ENCODE peak calls at places on chromosomes 16 and 17, in six cellular contexts. One of them, this sample, is unnamed.

GRCh38 chr17:43018008-43018853 is 4.0 kb downstream of the VAT1 start:
- DNase-seq in uterus: no peak
- DNase-seq in H54: no peak
- DNase-seq in IMR-90: no peak
- DNase-seq in esophagus muscularis mucosa: no peak
- DNase-seq in thyroid gland: no peak
- DNase-seq in this sample: peak; percentile 48

GRCh38 chr16:83215417-83216001 is 588.7 kb downstream of the CDH13 start:
- DNase-seq in uterus: no peak
- DNase-seq in H54: peak; percentile 40
- DNase-seq in IMR-90: peak; percentile 44
- DNase-seq in esophagus muscularis mucosa: no peak
- DNase-seq in thyroid gland: no peak
- DNase-seq in this sample: peak; percentile 44

GRCh38 chr17:42097691-42098661 is at the start of gene ZNF385C:
- DNase-seq in uterus: no peak
- DNase-seq in H54: no peak
- DNase-seq in IMR-90: no peak
- DNase-seq in esophagus muscularis mucosa: no peak
- DNase-seq in thyroid gland: no peak
- DNase-seq in this sample: peak; percentile 41

GRCh38 chr17:81264640-81265039 is 25.5 kb downstream of the NDUFAF8 start:
- DNase-seq in uterus: no peak
- DNase-seq in H54: no peak
- DNase-seq in IMR-90: no peak
- DNase-seq in esophagus muscularis mucosa: no peak
- DNase-seq in thyroid gland: no peak
- DNase-seq in this sample: no peak

GRCh38 chr17:70071127-70071526 is 3.9 kb upstream of the KCNJ16 start:
- DNase-seq in uterus: no peak
- DNase-seq in H54: no peak
- DNase-seq in IMR-90: no peak
- DNase-seq in esophagus muscularis mucosa: no peak
- DNase-seq in thyroid gland: no peak
- DNase-seq in this sample: no peak

GRCh38 chr16:53598513-53599266 is 95.7 kb upstream of the AKTIP start:
- DNase-seq in uterus: no peak
- DNase-seq in H54: no peak
- DNase-seq in IMR-90: no peak
- DNase-seq in esophagus muscularis mucosa: no peak
- DNase-seq in thyroid gland: no peak
- DNase-seq in this sample: no peak

GRCh38 chr17:30493802-30494201 is 16.6 kb downstream of the GOSR1 start:
- DNase-seq in uterus: no peak
- DNase-seq in H54: no peak
- DNase-seq in IMR-90: no peak
- DNase-seq in esophagus muscularis mucosa: no peak
- DNase-seq in thyroid gland: no peak
- DNase-seq in this sample: no peak

GRCh38 chr16:17412221-17412620 is 58.5 kb downstream of the XYLT1 start:
- DNase-seq in uterus: no peak
- DNase-seq in H54: no peak
- DNase-seq in IMR-90: peak; percentile 61
- DNase-seq in esophagus muscularis mucosa: no peak
- DNase-seq in thyroid gland: no peak
- DNase-seq in this sample: peak; percentile 25

GRCh38 chr16:19130852-19131808 is 17.4 kb downstream of the ITPRIPL2 start:
- DNase-seq in uterus: no peak
- DNase-seq in H54: no peak
- DNase-seq in IMR-90: peak; percentile 82
- DNase-seq in esophagus muscularis mucosa: no peak
- DNase-seq in thyroid gland: no peak
- DNase-seq in this sample: no peak

GRCh38 chr16:4142268-4142667 is 26.0 kb upstream of the ADCY9 start:
- DNase-seq in uterus: no peak
- DNase-seq in H54: no peak
- DNase-seq in IMR-90: no peak
- DNase-seq in esophagus muscularis mucosa: no peak
- DNase-seq in thyroid gland: no peak
- DNase-seq in this sample: peak; percentile 3

GRCh38 chr16:11238272-11239202 is 17.5 kb downstream of the SOCS1 start:
- DNase-seq in uterus: no peak
- DNase-seq in H54: no peak
- DNase-seq in IMR-90: no peak
- DNase-seq in esophagus muscularis mucosa: no peak
- DNase-seq in thyroid gland: no peak
- DNase-seq in this sample: no peak

GRCh38 chr17:55005520-55005919 is 37.0 kb downstream of the STXBP4 start:
- DNase-seq in uterus: no peak
- DNase-seq in H54: no peak
- DNase-seq in IMR-90: peak; percentile 12
- DNase-seq in esophagus muscularis mucosa: no peak
- DNase-seq in thyroid gland: no peak
- DNase-seq in this sample: no peak

GRCh38 chr16:16151315-16151714 is 72.0 kb downstream of the ABCC6 start:
- DNase-seq in uterus: no peak
- DNase-seq in H54: no peak
- DNase-seq in IMR-90: peak; percentile 65
- DNase-seq in esophagus muscularis mucosa: no peak
- DNase-seq in thyroid gland: no peak
- DNase-seq in this sample: no peak

GRCh38 chr16:79656537-79657115 is 56.1 kb upstream of the MAF start:
- DNase-seq in uterus: no peak
- DNase-seq in H54: no peak
- DNase-seq in IMR-90: no peak
- DNase-seq in esophagus muscularis mucosa: no peak
- DNase-seq in thyroid gland: peak; percentile 48
- DNase-seq in this sample: no peak

GRCh38 chr17:5123343-5124124 is 7.7 kb downstream of the USP6 start:
- DNase-seq in uterus: peak; percentile 9
- DNase-seq in H54: no peak
- DNase-seq in IMR-90: no peak
- DNase-seq in esophagus muscularis mucosa: no peak
- DNase-seq in thyroid gland: no peak
- DNase-seq in this sample: no peak

GRCh38 chr16:88735616-88736015 is 29.3 kb downstream of the CTU2 start:
- DNase-seq in uterus: no peak
- DNase-seq in H54: no peak
- DNase-seq in IMR-90: no peak
- DNase-seq in esophagus muscularis mucosa: no peak
- DNase-seq in thyroid gland: no peak
- DNase-seq in this sample: no peak

GRCh38 chr17:80036715-80037477 is 454 bp downstream of the CCDC40 start:
- DNase-seq in uterus: no peak
- DNase-seq in H54: peak; percentile 52
- DNase-seq in IMR-90: no peak
- DNase-seq in esophagus muscularis mucosa: no peak
- DNase-seq in thyroid gland: no peak
- DNase-seq in this sample: no peak

GRCh38 chr16:66476328-66477027 is 49.4 kb downstream of the BEAN1 start:
- DNase-seq in uterus: peak; percentile 15
- DNase-seq in H54: peak; percentile 38
- DNase-seq in IMR-90: no peak
- DNase-seq in esophagus muscularis mucosa: no peak
- DNase-seq in thyroid gland: no peak
- DNase-seq in this sample: no peak

GRCh38 chr17:9206989-9207317 is 185.6 kb downstream of the NTN1 start:
- DNase-seq in uterus: no peak
- DNase-seq in H54: no peak
- DNase-seq in IMR-90: no peak
- DNase-seq in esophagus muscularis mucosa: no peak
- DNase-seq in thyroid gland: no peak
- DNase-seq in this sample: no peak

GRCh38 chr16:81861503-81861902 is 82.4 kb downstream of the PLCG2 start:
- DNase-seq in uterus: no peak
- DNase-seq in H54: peak; percentile 61
- DNase-seq in IMR-90: no peak
- DNase-seq in esophagus muscularis mucosa: no peak
- DNase-seq in thyroid gland: no peak
- DNase-seq in this sample: no peak

GRCh38 chr17:17028059-17028877 is 14.0 kb upstream of the MPRIP start:
- DNase-seq in uterus: no peak
- DNase-seq in H54: peak; percentile 96
- DNase-seq in IMR-90: peak; percentile 35
- DNase-seq in esophagus muscularis mucosa: no peak
- DNase-seq in thyroid gland: peak; percentile 93
- DNase-seq in this sample: peak; percentile 84

GRCh38 chr17:51585514-51586104 is 325.3 kb downstream of the UTP18 start:
- DNase-seq in uterus: no peak
- DNase-seq in H54: no peak
- DNase-seq in IMR-90: no peak
- DNase-seq in esophagus muscularis mucosa: peak; percentile 57
- DNase-seq in thyroid gland: peak; percentile 49
- DNase-seq in this sample: peak; percentile 16

GRCh38 chr17:50961282-50962220 is 95.4 kb upstream of the TOB1 start:
- DNase-seq in uterus: no peak
- DNase-seq in H54: no peak
- DNase-seq in IMR-90: no peak
- DNase-seq in esophagus muscularis mucosa: no peak
- DNase-seq in thyroid gland: no peak
- DNase-seq in this sample: no peak

GRCh38 chr16:90035902-90036301 is 16.6 kb upstream of the DBNDD1 start:
- DNase-seq in uterus: no peak
- DNase-seq in H54: no peak
- DNase-seq in IMR-90: no peak
- DNase-seq in esophagus muscularis mucosa: no peak
- DNase-seq in thyroid gland: no peak
- DNase-seq in this sample: no peak

GRCh38 chr16:67393111-67393789 is at the start of gene TPPP3:
- DNase-seq in uterus: peak; percentile 94
- DNase-seq in H54: no peak
- DNase-seq in IMR-90: peak; percentile 76
- DNase-seq in esophagus muscularis mucosa: no peak
- DNase-seq in thyroid gland: peak; percentile 75
- DNase-seq in this sample: peak; percentile 87

GRCh38 chr17:56899403-56899802 is 14.4 kb downstream of the TRIM25 start:
- DNase-seq in uterus: no peak
- DNase-seq in H54: no peak
- DNase-seq in IMR-90: no peak
- DNase-seq in esophagus muscularis mucosa: no peak
- DNase-seq in thyroid gland: no peak
- DNase-seq in this sample: no peak

GRCh38 chr17:935485-935884 is 44.1 kb downstream of the NXN start:
- DNase-seq in uterus: no peak
- DNase-seq in H54: no peak
- DNase-seq in IMR-90: no peak
- DNase-seq in esophagus muscularis mucosa: no peak
- DNase-seq in thyroid gland: no peak
- DNase-seq in this sample: no peak
- TF ChIP-seq POLR2A in uterus: no peak
- TF ChIP-seq POLR2A in H54: no peak
- TF ChIP-seq POLR2A in IMR-90: no peak
- TF ChIP-seq POLR2A in esophagus muscularis mucosa: no peak
- TF ChIP-seq POLR2A in thyroid gland: no peak
- TF ChIP-seq POLR2A in this sample: no peak

DNA sequence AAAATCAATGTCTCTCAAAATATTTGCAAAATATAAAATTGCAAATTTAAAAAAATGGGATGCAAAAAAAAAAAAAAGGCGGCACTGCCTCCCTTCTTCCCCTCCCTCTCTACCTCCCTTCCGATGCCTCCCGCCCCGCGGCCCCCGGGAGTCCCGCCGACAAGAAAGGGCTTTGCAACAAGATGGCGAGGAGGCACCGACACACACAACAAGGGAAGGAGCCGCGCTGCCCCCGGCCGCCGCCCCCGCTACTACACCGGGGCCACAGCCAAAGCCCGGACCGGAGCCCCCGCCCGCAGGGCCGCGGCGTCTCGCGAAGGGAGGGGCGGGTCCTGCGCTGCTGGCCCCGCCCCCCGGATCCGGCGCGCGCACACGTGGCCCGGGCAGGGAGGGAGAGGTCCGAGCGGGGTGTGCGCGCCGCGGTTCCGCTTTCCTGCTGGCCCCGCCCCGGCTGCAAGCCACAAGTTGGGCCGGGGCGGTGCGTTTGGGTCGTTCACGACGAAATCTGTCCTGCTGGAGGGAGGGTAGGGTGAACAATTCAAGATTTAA is at the start of gene MNT:
- DNase-seq in uterus: peak; percentile 94
- DNase-seq in H54: peak; percentile 84
- DNase-seq in IMR-90: peak; percentile 92
- DNase-seq in esophagus muscularis mucosa: peak; percentile 98
- DNase-seq in thyroid gland: peak; percentile 95
- DNase-seq in this sample: peak; percentile 95
- TF ChIP-seq POLR2A in uterus: peak; percentile 67
- TF ChIP-seq POLR2A in H54: peak; percentile 30
- TF ChIP-seq POLR2A in IMR-90: peak; percentile 85
- TF ChIP-seq POLR2A in esophagus muscularis mucosa: peak; percentile 70
- TF ChIP-seq POLR2A in thyroid gland: peak; percentile 77
- TF ChIP-seq POLR2A in this sample: peak; percentile 66

GRCh38 chr17:49725453-49725852 is 17.7 kb upstream of the SLC35B1 start:
- DNase-seq in uterus: no peak
- DNase-seq in H54: no peak
- DNase-seq in IMR-90: no peak
- DNase-seq in esophagus muscularis mucosa: no peak
- DNase-seq in thyroid gland: no peak
- DNase-seq in this sample: no peak
- TF ChIP-seq POLR2A in uterus: no peak
- TF ChIP-seq POLR2A in H54: no peak
- TF ChIP-seq POLR2A in IMR-90: no peak
- TF ChIP-seq POLR2A in esophagus muscularis mucosa: no peak
- TF ChIP-seq POLR2A in thyroid gland: no peak
- TF ChIP-seq POLR2A in this sample: no peak

GRCh38 chr17:75720656-75721462 is at the start of gene ITGB4:
- DNase-seq in uterus: peak; percentile 25
- DNase-seq in H54: no peak
- DNase-seq in IMR-90: no peak
- DNase-seq in esophagus muscularis mucosa: no peak
- DNase-seq in thyroid gland: peak; percentile 88
- DNase-seq in this sample: peak; percentile 91
- TF ChIP-seq POLR2A in uterus: no peak
- TF ChIP-seq POLR2A in H54: peak; percentile 5
- TF ChIP-seq POLR2A in IMR-90: no peak
- TF ChIP-seq POLR2A in esophagus muscularis mucosa: no peak
- TF ChIP-seq POLR2A in thyroid gland: peak; percentile 36
- TF ChIP-seq POLR2A in this sample: peak; percentile 70

DNA sequence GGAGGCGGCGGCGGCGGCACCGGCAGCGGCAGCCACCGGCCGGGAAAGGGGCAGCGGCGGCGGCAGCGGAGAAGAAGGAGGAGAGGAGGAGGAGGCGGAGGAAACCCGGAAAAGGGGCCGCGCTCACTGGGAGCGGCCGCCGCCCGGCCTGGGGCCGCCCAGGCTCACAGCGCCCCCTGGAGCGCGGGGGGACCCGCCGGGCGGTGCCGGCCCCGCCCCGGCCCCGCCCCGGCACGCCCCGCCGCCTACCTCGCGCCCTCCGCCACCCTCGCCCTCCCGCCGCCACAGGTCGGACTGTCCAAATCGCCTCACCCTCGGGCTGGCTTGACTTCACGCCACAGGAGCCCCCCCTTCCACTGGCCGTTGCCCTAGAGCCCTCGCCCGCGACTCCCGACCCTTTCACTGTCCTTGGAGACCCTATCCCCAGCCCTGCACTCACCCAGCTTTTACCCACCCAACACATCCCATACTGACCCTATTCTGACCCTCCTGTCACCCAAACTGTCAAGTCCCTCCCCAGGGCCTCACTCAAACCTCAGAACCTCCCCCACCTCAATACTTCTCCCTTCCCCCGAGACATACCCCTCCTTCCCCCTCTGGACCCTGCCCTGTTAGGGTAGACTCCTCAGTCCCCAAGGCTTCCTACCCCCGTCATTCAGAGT is at the start of gene CSNK2A2:
- DNase-seq in uterus: peak; percentile 70
- DNase-seq in H54: peak; percentile 88
- DNase-seq in IMR-90: peak; percentile 56
- DNase-seq in esophagus muscularis mucosa: no peak
- DNase-seq in thyroid gland: peak; percentile 71
- DNase-seq in this sample: peak; percentile 75
- TF ChIP-seq POLR2A in uterus: no peak
- TF ChIP-seq POLR2A in H54: no peak
- TF ChIP-seq POLR2A in IMR-90: peak; percentile 23
- TF ChIP-seq POLR2A in esophagus muscularis mucosa: no peak
- TF ChIP-seq POLR2A in thyroid gland: no peak
- TF ChIP-seq POLR2A in this sample: no peak